ENCODE peak calls at places on chromosomes 3 and 15, in five cellular contexts. One of them, this sample, is unnamed. For H3K27me3 and H3K4me1, the result is how much of the 10 kb centered on the place peaks cover.

GRCh38 chr3:195752538-195753331 is 32.0 kb downstream of the MUC20 start:
- DNase-seq in thoracic aorta: no peak
- DNase-seq in upper lobe of right lung: no peak
- DNase-seq in sigmoid colon: no peak
- DNase-seq in PC-3: no peak
- DNase-seq in this sample: no peak

GRCh38 chr3:140995881-140996280 is 54.2 kb downstream of the SLC25A36 start:
- DNase-seq in thoracic aorta: no peak
- DNase-seq in upper lobe of right lung: no peak
- DNase-seq in sigmoid colon: no peak
- DNase-seq in PC-3: no peak
- DNase-seq in this sample: no peak

GRCh38 chr15:48358681-48359152 is 27.5 kb downstream of the DUT start:
- DNase-seq in thoracic aorta: no peak
- DNase-seq in upper lobe of right lung: no peak
- DNase-seq in sigmoid colon: no peak
- DNase-seq in PC-3: peak
- DNase-seq in this sample: no peak

GRCh38 chr15:40063563-40064011 is 24.6 kb upstream of the SRP14 start:
- DNase-seq in thoracic aorta: no peak
- DNase-seq in upper lobe of right lung: no peak
- DNase-seq in sigmoid colon: no peak
- DNase-seq in PC-3: peak
- DNase-seq in this sample: peak

GRCh38 chr3:153967260-153967659 is 153.9 kb upstream of the ARHGEF26 start:
- DNase-seq in thoracic aorta: no peak
- DNase-seq in upper lobe of right lung: no peak
- DNase-seq in sigmoid colon: no peak
- DNase-seq in PC-3: peak
- DNase-seq in this sample: no peak

GRCh38 chr3:188148318-188148717 is 5.6 kb upstream of the LPP start:
- DNase-seq in thoracic aorta: no peak
- DNase-seq in upper lobe of right lung: no peak
- DNase-seq in sigmoid colon: no peak
- DNase-seq in PC-3: no peak
- DNase-seq in this sample: no peak

GRCh38 chr3:108396336-108396735 is 100.0 kb downstream of the HHLA2 start:
- DNase-seq in thoracic aorta: no peak
- DNase-seq in upper lobe of right lung: no peak
- DNase-seq in sigmoid colon: no peak
- DNase-seq in PC-3: no peak
- DNase-seq in this sample: no peak

GRCh38 chr3:100603449-100603848 is 6.0 kb upstream of the ADGRG7 start:
- DNase-seq in thoracic aorta: no peak
- DNase-seq in upper lobe of right lung: no peak
- DNase-seq in sigmoid colon: no peak
- DNase-seq in PC-3: peak
- DNase-seq in this sample: no peak

GRCh38 chr3:177286034-177286433 is 88.8 kb upstream of the TBL1XR1 start:
- DNase-seq in thoracic aorta: no peak
- DNase-seq in upper lobe of right lung: no peak
- DNase-seq in sigmoid colon: no peak
- DNase-seq in PC-3: peak
- DNase-seq in this sample: no peak

GRCh38 chr3:193768069-193768391 is 175.0 kb downstream of the OPA1 start:
- DNase-seq in thoracic aorta: no peak
- DNase-seq in upper lobe of right lung: no peak
- DNase-seq in sigmoid colon: peak
- DNase-seq in PC-3: peak
- DNase-seq in this sample: no peak

GRCh38 chr3:169923189-169923588 is 11.8 kb downstream of the SAMD7 start:
- DNase-seq in thoracic aorta: no peak
- DNase-seq in upper lobe of right lung: no peak
- DNase-seq in sigmoid colon: no peak
- DNase-seq in PC-3: no peak
- DNase-seq in this sample: no peak

GRCh38 chr3:190360228-190360627 is 27.7 kb upstream of the CLDN16 start:
- DNase-seq in thoracic aorta: no peak
- DNase-seq in upper lobe of right lung: no peak
- DNase-seq in sigmoid colon: no peak
- DNase-seq in PC-3: no peak
- DNase-seq in this sample: no peak

GRCh38 chr3:49024449-49024848 is 2.5 kb downstream of the NDUFAF3 start:
- DNase-seq in thoracic aorta: no peak
- DNase-seq in upper lobe of right lung: no peak
- DNase-seq in sigmoid colon: no peak
- DNase-seq in PC-3: no peak
- DNase-seq in this sample: no peak

GRCh38 chr3:159669024-159669476 is 319.6 kb upstream of the IL12A start:
- DNase-seq in thoracic aorta: no peak
- DNase-seq in upper lobe of right lung: no peak
- DNase-seq in sigmoid colon: no peak
- DNase-seq in PC-3: peak
- DNase-seq in this sample: no peak

GRCh38 chr3:170356596-170357175 is 829 bp upstream of the SKIL start:
- DNase-seq in thoracic aorta: peak
- DNase-seq in upper lobe of right lung: peak
- DNase-seq in sigmoid colon: peak
- DNase-seq in PC-3: peak
- DNase-seq in this sample: peak

GRCh38 chr3:155382396-155383042 is 89.0 kb upstream of the STRIT1 start:
- DNase-seq in thoracic aorta: no peak
- DNase-seq in upper lobe of right lung: peak
- DNase-seq in sigmoid colon: peak
- DNase-seq in PC-3: peak
- DNase-seq in this sample: peak

GRCh38 chr3:62207197-62207596 is 166.2 kb downstream of the FEZF2 start:
- DNase-seq in thoracic aorta: no peak
- DNase-seq in upper lobe of right lung: no peak
- DNase-seq in sigmoid colon: no peak
- DNase-seq in PC-3: no peak
- DNase-seq in this sample: no peak

GRCh38 chr3:175274474-175275218 is 415.5 kb downstream of the NAALADL2 start:
- DNase-seq in thoracic aorta: no peak
- DNase-seq in upper lobe of right lung: no peak
- DNase-seq in sigmoid colon: no peak
- DNase-seq in PC-3: peak
- DNase-seq in this sample: no peak

GRCh38 chr3:118970819-118971218 is 63.8 kb downstream of the IGSF11 start:
- DNase-seq in thoracic aorta: no peak
- DNase-seq in upper lobe of right lung: no peak
- DNase-seq in sigmoid colon: no peak
- DNase-seq in PC-3: no peak
- DNase-seq in this sample: peak

GRCh38 chr3:39011191-39011736 is 40.5 kb downstream of the SCN11A start:
- DNase-seq in thoracic aorta: no peak
- DNase-seq in upper lobe of right lung: no peak
- DNase-seq in sigmoid colon: no peak
- DNase-seq in PC-3: no peak
- DNase-seq in this sample: no peak

GRCh38 chr3:192494176-192494575 is 233.2 kb downstream of the FGF12 start:
- DNase-seq in thoracic aorta: no peak
- DNase-seq in upper lobe of right lung: no peak
- DNase-seq in sigmoid colon: no peak
- DNase-seq in PC-3: peak
- DNase-seq in this sample: no peak

GRCh38 chr3:17979248-17979647 is 236.8 kb upstream of the TBC1D5 start:
- DNase-seq in thoracic aorta: no peak
- DNase-seq in upper lobe of right lung: no peak
- DNase-seq in sigmoid colon: peak
- DNase-seq in PC-3: peak
- DNase-seq in this sample: no peak

GRCh38 chr3:48979451-48979850 is 10.6 kb upstream of the P4HTM start:
- DNase-seq in thoracic aorta: no peak
- DNase-seq in upper lobe of right lung: peak
- DNase-seq in sigmoid colon: no peak
- DNase-seq in PC-3: no peak
- DNase-seq in this sample: no peak

GRCh38 chr3:178223876-178224275 is 312.4 kb upstream of the KCNMB2 start:
- DNase-seq in thoracic aorta: no peak
- DNase-seq in upper lobe of right lung: no peak
- DNase-seq in sigmoid colon: no peak
- DNase-seq in PC-3: no peak
- DNase-seq in this sample: no peak

GRCh38 chr3:190070623-190071347 is 49.9 kb downstream of the P3H2 start:
- DNase-seq in thoracic aorta: no peak
- DNase-seq in upper lobe of right lung: no peak
- DNase-seq in sigmoid colon: no peak
- DNase-seq in PC-3: peak
- DNase-seq in this sample: no peak

GRCh38 chr15:64379216-64379960 is 1.9 kb downstream of the PCLAF start:
- DNase-seq in thoracic aorta: no peak
- DNase-seq in upper lobe of right lung: no peak
- DNase-seq in sigmoid colon: peak
- DNase-seq in PC-3: no peak
- DNase-seq in this sample: no peak

GRCh38 chr3:45035441-45036301 is 9.6 kb downstream of the CLEC3B start:
- DNase-seq in thoracic aorta: no peak
- DNase-seq in upper lobe of right lung: peak
- DNase-seq in sigmoid colon: peak
- DNase-seq in PC-3: no peak
- DNase-seq in this sample: no peak

GRCh38 chr3:48243886-48244285 is 3.0 kb downstream of the ZNF589 start:
- DNase-seq in thoracic aorta: no peak
- DNase-seq in upper lobe of right lung: peak
- DNase-seq in sigmoid colon: peak
- DNase-seq in PC-3: no peak
- DNase-seq in this sample: no peak

GRCh38 chr15:37090543-37091175 is 9.7 kb downstream of the MEIS2 start:
- DNase-seq in thoracic aorta: no peak
- DNase-seq in upper lobe of right lung: no peak
- DNase-seq in sigmoid colon: no peak
- DNase-seq in PC-3: no peak
- DNase-seq in this sample: no peak

GRCh38 chr3:156997351-156997750 is 162.6 kb downstream of the CCNL1 start:
- DNase-seq in thoracic aorta: no peak
- DNase-seq in upper lobe of right lung: no peak
- DNase-seq in sigmoid colon: no peak
- DNase-seq in PC-3: no peak
- DNase-seq in this sample: no peak

DNA sequence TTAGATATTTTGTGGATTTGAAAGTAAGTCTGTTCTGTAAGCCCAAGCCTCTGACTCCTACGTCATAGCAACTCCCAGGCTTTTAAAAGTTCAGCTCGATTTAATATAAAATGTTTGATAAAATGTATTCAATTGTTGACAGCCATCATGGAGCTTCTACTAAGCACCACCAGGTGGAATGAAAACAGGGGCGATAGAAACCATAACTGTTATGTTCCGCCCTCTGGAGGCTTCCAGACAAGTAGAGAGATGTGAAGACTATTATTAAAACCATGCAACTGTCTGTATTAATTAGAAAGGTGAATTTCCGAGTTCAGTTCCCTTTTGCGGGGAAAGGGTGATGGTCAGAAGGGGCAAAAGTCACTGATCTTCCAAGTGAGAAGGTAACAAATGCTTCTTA is 292.2 kb downstream of the NR2F2 start:
- DNase-seq in thoracic aorta: no peak
- DNase-seq in upper lobe of right lung: no peak
- DNase-seq in sigmoid colon: no peak
- DNase-seq in PC-3: no peak
- DNase-seq in this sample: no peak
- H3K27me3 ChIP-seq in thoracic aorta: under half
- H3K27me3 ChIP-seq in upper lobe of right lung: under half
- H3K27me3 ChIP-seq in sigmoid colon: under half
- H3K27me3 ChIP-seq in PC-3: half or more
- H3K27me3 ChIP-seq in this sample: under half

GRCh38 chr15:91593081-91593480 is 260.4 kb upstream of the SLCO3A1 start:
- DNase-seq in thoracic aorta: no peak
- DNase-seq in upper lobe of right lung: no peak
- DNase-seq in sigmoid colon: no peak
- DNase-seq in PC-3: no peak
- DNase-seq in this sample: no peak
- H3K27ac ChIP-seq in thoracic aorta: no peak
- H3K27ac ChIP-seq in upper lobe of right lung: no peak
- H3K27ac ChIP-seq in sigmoid colon: no peak
- H3K27ac ChIP-seq in PC-3: no peak
- H3K27ac ChIP-seq in this sample: no peak

GRCh38 chr3:50155491-50155878 is 361 bp downstream of the SEMA3F start:
- DNase-seq in thoracic aorta: no peak
- DNase-seq in upper lobe of right lung: no peak
- DNase-seq in sigmoid colon: no peak
- DNase-seq in PC-3: no peak
- DNase-seq in this sample: no peak
- H3K4me1 ChIP-seq in thoracic aorta: half or more
- H3K4me1 ChIP-seq in upper lobe of right lung: under half
- H3K4me1 ChIP-seq in sigmoid colon: half or more
- H3K4me1 ChIP-seq in PC-3: under half
- H3K4me1 ChIP-seq in this sample: under half

GRCh38 chr3:53506110-53506762 is 11.8 kb downstream of the CACNA1D start:
- DNase-seq in thoracic aorta: no peak
- DNase-seq in upper lobe of right lung: no peak
- DNase-seq in sigmoid colon: no peak
- DNase-seq in PC-3: no peak
- DNase-seq in this sample: no peak

GRCh38 chr3:53503185-53503584 is 8.8 kb downstream of the CACNA1D start:
- DNase-seq in thoracic aorta: no peak
- DNase-seq in upper lobe of right lung: no peak
- DNase-seq in sigmoid colon: no peak
- DNase-seq in PC-3: no peak
- DNase-seq in this sample: no peak

GRCh38 chr3:53509494-53509893 is 15.1 kb downstream of the CACNA1D start:
- DNase-seq in thoracic aorta: no peak
- DNase-seq in upper lobe of right lung: no peak
- DNase-seq in sigmoid colon: no peak
- DNase-seq in PC-3: no peak
- DNase-seq in this sample: no peak

GRCh38 chr3:53502737-53503136 is 8.3 kb downstream of the CACNA1D start:
- DNase-seq in thoracic aorta: no peak
- DNase-seq in upper lobe of right lung: no peak
- DNase-seq in sigmoid colon: no peak
- DNase-seq in PC-3: no peak
- DNase-seq in this sample: no peak

GRCh38 chr3:53506763-53507145 is 12.3 kb downstream of the CACNA1D start:
- DNase-seq in thoracic aorta: no peak
- DNase-seq in upper lobe of right lung: no peak
- DNase-seq in sigmoid colon: no peak
- DNase-seq in PC-3: no peak
- DNase-seq in this sample: no peak
- H3K27me3 ChIP-seq in thoracic aorta: under half
- H3K27me3 ChIP-seq in upper lobe of right lung: under half
- H3K27me3 ChIP-seq in sigmoid colon: under half
- H3K27me3 ChIP-seq in PC-3: half or more
- H3K27me3 ChIP-seq in this sample: under half

GRCh38 chr15:75641603-75642002 is 1.6 kb upstream of the IMP3 start:
- DNase-seq in thoracic aorta: no peak
- DNase-seq in upper lobe of right lung: no peak
- DNase-seq in sigmoid colon: no peak
- DNase-seq in PC-3: no peak
- DNase-seq in this sample: no peak

GRCh38 chr15:75640483-75641175 is 605 bp upstream of the IMP3 start:
- DNase-seq in thoracic aorta: no peak
- DNase-seq in upper lobe of right lung: peak
- DNase-seq in sigmoid colon: no peak
- DNase-seq in PC-3: peak
- DNase-seq in this sample: no peak

GRCh38 chr15:75639191-75639708 is 774 bp downstream of the IMP3 start:
- DNase-seq in thoracic aorta: no peak
- DNase-seq in upper lobe of right lung: no peak
- DNase-seq in sigmoid colon: no peak
- DNase-seq in PC-3: peak
- DNase-seq in this sample: no peak

GRCh38 chr15:75639709-75640482 is at the start of gene IMP3:
- DNase-seq in thoracic aorta: peak
- DNase-seq in upper lobe of right lung: peak
- DNase-seq in sigmoid colon: peak
- DNase-seq in PC-3: peak
- DNase-seq in this sample: peak

GRCh38 chr15:75641176-75641498 is 1.1 kb upstream of the IMP3 start:
- DNase-seq in thoracic aorta: no peak
- DNase-seq in upper lobe of right lung: no peak
- DNase-seq in sigmoid colon: no peak
- DNase-seq in PC-3: no peak
- DNase-seq in this sample: no peak
- H3K27ac ChIP-seq in thoracic aorta: peak
- H3K27ac ChIP-seq in upper lobe of right lung: no peak
- H3K27ac ChIP-seq in sigmoid colon: no peak
- H3K27ac ChIP-seq in PC-3: no peak
- H3K27ac ChIP-seq in this sample: peak